ENCODE peak calls at places on chromosomes 1 and 21, in eight cellular contexts. One of them, this sample, is unnamed.

GRCh38 chr1:198300451-198300850 is 143.7 kb downstream of the NEK7 start:
- DNase-seq in right lobe of liver: no peak
- DNase-seq in adipocyte: no peak
- DNase-seq in SK-N-SH: no peak
- DNase-seq in tibial artery: no peak
- DNase-seq in heart right ventricle: no peak
- DNase-seq in spleen: no peak
- DNase-seq in effector memory CD4-positive, alpha-beta T cell: no peak
- DNase-seq in this sample: no peak

GRCh38 chr1:18719786-18720436 is 89.3 kb downstream of the PAX7 start:
- DNase-seq in right lobe of liver: no peak
- DNase-seq in adipocyte: no peak
- DNase-seq in SK-N-SH: no peak
- DNase-seq in tibial artery: no peak
- DNase-seq in heart right ventricle: no peak
- DNase-seq in spleen: no peak
- DNase-seq in effector memory CD4-positive, alpha-beta T cell: no peak
- DNase-seq in this sample: no peak

GRCh38 chr1:204213668-204214662 is at the start of gene GOLT1A:
- DNase-seq in right lobe of liver: peak; percentile 91
- DNase-seq in adipocyte: peak; percentile 86
- DNase-seq in SK-N-SH: peak; percentile 65
- DNase-seq in tibial artery: peak; percentile 78
- DNase-seq in heart right ventricle: peak; percentile 58
- DNase-seq in spleen: no peak
- DNase-seq in effector memory CD4-positive, alpha-beta T cell: no peak
- DNase-seq in this sample: peak; percentile 73

GRCh38 chr1:185044387-185044786 is 971 bp upstream of the RNF2 start:
- DNase-seq in right lobe of liver: no peak
- DNase-seq in adipocyte: no peak
- DNase-seq in SK-N-SH: no peak
- DNase-seq in tibial artery: no peak
- DNase-seq in heart right ventricle: no peak
- DNase-seq in spleen: no peak
- DNase-seq in effector memory CD4-positive, alpha-beta T cell: no peak
- DNase-seq in this sample: no peak

GRCh38 chr1:210246447-210246846 is 13.9 kb downstream of the SERTAD4 start:
- DNase-seq in right lobe of liver: no peak
- DNase-seq in adipocyte: peak; percentile 20
- DNase-seq in SK-N-SH: no peak
- DNase-seq in tibial artery: no peak
- DNase-seq in heart right ventricle: no peak
- DNase-seq in spleen: no peak
- DNase-seq in effector memory CD4-positive, alpha-beta T cell: no peak
- DNase-seq in this sample: no peak

GRCh38 chr1:179046808-179047636 is 21.3 kb downstream of the FAM20B start:
- DNase-seq in right lobe of liver: no peak
- DNase-seq in adipocyte: no peak
- DNase-seq in SK-N-SH: no peak
- DNase-seq in tibial artery: no peak
- DNase-seq in heart right ventricle: no peak
- DNase-seq in spleen: no peak
- DNase-seq in effector memory CD4-positive, alpha-beta T cell: no peak
- DNase-seq in this sample: no peak

GRCh38 chr1:10171995-10172669 is 38.2 kb upstream of the KIF1B start:
- DNase-seq in right lobe of liver: no peak
- DNase-seq in adipocyte: no peak
- DNase-seq in SK-N-SH: no peak
- DNase-seq in tibial artery: peak; percentile 20
- DNase-seq in heart right ventricle: no peak
- DNase-seq in spleen: no peak
- DNase-seq in effector memory CD4-positive, alpha-beta T cell: no peak
- DNase-seq in this sample: no peak

GRCh38 chr1:18784523-18784833 is 75.0 kb downstream of the TAS1R2 start:
- DNase-seq in right lobe of liver: no peak
- DNase-seq in adipocyte: no peak
- DNase-seq in SK-N-SH: no peak
- DNase-seq in tibial artery: no peak
- DNase-seq in heart right ventricle: no peak
- DNase-seq in spleen: no peak
- DNase-seq in effector memory CD4-positive, alpha-beta T cell: no peak
- DNase-seq in this sample: no peak

GRCh38 chr1:89615676-89616598 is 17.0 kb upstream of the LRRC8C start:
- DNase-seq in right lobe of liver: no peak
- DNase-seq in adipocyte: no peak
- DNase-seq in SK-N-SH: peak; percentile 63
- DNase-seq in tibial artery: no peak
- DNase-seq in heart right ventricle: no peak
- DNase-seq in spleen: no peak
- DNase-seq in effector memory CD4-positive, alpha-beta T cell: no peak
- DNase-seq in this sample: peak; percentile 57

GRCh38 chr1:86748622-86749373 is 44.4 kb downstream of the SH3GLB1 start:
- DNase-seq in right lobe of liver: no peak
- DNase-seq in adipocyte: no peak
- DNase-seq in SK-N-SH: no peak
- DNase-seq in tibial artery: no peak
- DNase-seq in heart right ventricle: no peak
- DNase-seq in spleen: no peak
- DNase-seq in effector memory CD4-positive, alpha-beta T cell: no peak
- DNase-seq in this sample: no peak

GRCh38 chr21:43262427-43262826 is 93.6 kb downstream of the CRYAA start:
- DNase-seq in right lobe of liver: no peak
- DNase-seq in adipocyte: peak; percentile 12
- DNase-seq in SK-N-SH: no peak
- DNase-seq in tibial artery: peak; percentile 62
- DNase-seq in heart right ventricle: no peak
- DNase-seq in spleen: peak; percentile 68
- DNase-seq in effector memory CD4-positive, alpha-beta T cell: no peak
- DNase-seq in this sample: peak; percentile 10

GRCh38 chr1:229410692-229411433 is 23.0 kb downstream of the ACTA1 start:
- DNase-seq in right lobe of liver: no peak
- DNase-seq in adipocyte: peak; percentile 71
- DNase-seq in SK-N-SH: peak; percentile 86
- DNase-seq in tibial artery: peak; percentile 89
- DNase-seq in heart right ventricle: peak; percentile 68
- DNase-seq in spleen: no peak
- DNase-seq in effector memory CD4-positive, alpha-beta T cell: no peak
- DNase-seq in this sample: peak; percentile 43

GRCh38 chr1:33641099-33641830 is 168.8 kb downstream of the ZSCAN20 start:
- DNase-seq in right lobe of liver: no peak
- DNase-seq in adipocyte: peak; percentile 15
- DNase-seq in SK-N-SH: no peak
- DNase-seq in tibial artery: no peak
- DNase-seq in heart right ventricle: no peak
- DNase-seq in spleen: no peak
- DNase-seq in effector memory CD4-positive, alpha-beta T cell: no peak
- DNase-seq in this sample: peak; percentile 4

GRCh38 chr1:93483606-93484005 is 35.7 kb downstream of the FNBP1L start:
- DNase-seq in right lobe of liver: no peak
- DNase-seq in adipocyte: no peak
- DNase-seq in SK-N-SH: no peak
- DNase-seq in tibial artery: no peak
- DNase-seq in heart right ventricle: no peak
- DNase-seq in spleen: no peak
- DNase-seq in effector memory CD4-positive, alpha-beta T cell: no peak
- DNase-seq in this sample: no peak

DNA sequence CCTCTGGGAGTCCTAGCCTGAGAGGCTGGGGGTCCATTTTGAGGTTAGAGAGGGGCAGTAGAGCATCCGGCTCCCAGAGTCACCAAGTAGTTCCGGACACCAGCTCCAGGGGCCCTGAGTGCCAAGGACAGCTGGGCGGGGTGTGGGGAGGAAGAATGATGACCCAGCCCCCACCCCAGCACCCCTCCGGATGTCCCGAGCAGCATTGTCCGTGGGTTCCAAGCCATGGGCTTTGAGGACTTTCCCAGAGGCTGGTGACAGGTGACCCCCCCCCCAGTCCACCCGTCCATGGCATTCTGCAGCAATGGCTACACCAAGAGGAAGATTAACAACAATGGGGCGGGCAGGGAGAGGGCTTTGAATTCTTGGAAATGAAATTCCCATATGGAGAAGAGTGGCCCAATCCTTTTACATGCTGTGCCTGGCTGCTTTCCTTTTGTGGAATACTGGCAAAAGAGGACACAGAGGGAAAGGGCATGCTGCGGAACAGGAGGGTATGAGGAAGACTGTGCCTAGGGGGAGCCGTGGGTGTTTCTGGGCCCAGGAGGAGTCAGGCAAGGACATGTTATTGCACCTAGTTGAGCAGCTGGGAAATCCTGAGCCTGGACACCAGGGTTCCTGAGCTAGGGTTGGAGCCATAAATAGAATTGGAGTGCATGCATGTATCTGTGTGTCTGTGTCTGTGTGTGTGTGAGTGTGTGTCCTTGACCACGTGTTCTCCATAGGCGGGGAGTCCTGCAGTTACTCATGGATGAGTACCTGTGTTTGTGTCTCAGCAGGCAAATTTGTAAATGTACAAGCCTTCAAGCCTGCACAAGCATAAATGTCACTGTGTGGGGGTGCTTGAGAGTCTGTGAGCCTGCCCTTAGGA is 953 bp downstream of the ATP1A2 start:
- DNase-seq in right lobe of liver: no peak
- DNase-seq in adipocyte: no peak
- DNase-seq in SK-N-SH: no peak
- DNase-seq in tibial artery: peak; percentile 82
- DNase-seq in heart right ventricle: no peak
- DNase-seq in spleen: no peak
- DNase-seq in effector memory CD4-positive, alpha-beta T cell: no peak
- DNase-seq in this sample: peak; percentile 91
- H3K4me3 ChIP-seq in right lobe of liver: no peak overlapping the region
- H3K4me3 ChIP-seq in adipocyte: no peak overlapping the region
- H3K4me3 ChIP-seq in SK-N-SH: no peak overlapping the region
- H3K4me3 ChIP-seq in tibial artery: peak overlapping the region; percentile 57
- H3K4me3 ChIP-seq in heart right ventricle: peak overlapping the region; percentile 51
- H3K4me3 ChIP-seq in spleen: no peak overlapping the region
- H3K4me3 ChIP-seq in effector memory CD4-positive, alpha-beta T cell: no peak overlapping the region
- H3K4me3 ChIP-seq in this sample: no peak overlapping the region

DNA sequence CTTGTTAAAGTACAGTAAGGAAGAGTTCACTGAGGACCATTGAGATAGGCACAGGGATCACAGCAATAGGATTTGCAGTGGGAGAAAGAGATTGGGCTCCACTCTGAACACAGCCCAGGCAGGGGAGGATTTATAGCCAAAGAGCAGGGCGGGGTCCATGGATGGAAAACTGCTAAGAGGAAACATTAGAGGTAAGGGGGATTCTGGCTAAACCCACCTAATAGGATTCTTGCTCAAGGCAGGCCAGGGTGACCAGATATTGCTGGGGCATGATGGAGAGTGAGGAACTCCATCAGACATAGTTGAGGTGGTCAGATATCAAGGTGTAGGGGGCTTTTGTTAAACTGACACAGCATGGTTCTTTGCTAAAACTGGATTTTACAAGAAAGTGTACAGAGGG is 372.8 kb downstream of the NPHP4 start:
- DNase-seq in right lobe of liver: no peak
- DNase-seq in adipocyte: no peak
- DNase-seq in SK-N-SH: no peak
- DNase-seq in tibial artery: no peak
- DNase-seq in heart right ventricle: no peak
- DNase-seq in spleen: no peak
- DNase-seq in effector memory CD4-positive, alpha-beta T cell: no peak
- DNase-seq in this sample: no peak
- H3K4me1 ChIP-seq in right lobe of liver: no peaks in the 10 kb centered on the region
- H3K4me1 ChIP-seq in adipocyte: peaks cover 14% of the 10 kb centered on the region
- H3K4me1 ChIP-seq in SK-N-SH: no peaks in the 10 kb centered on the region
- H3K4me1 ChIP-seq in tibial artery: no peaks in the 10 kb centered on the region
- H3K4me1 ChIP-seq in heart right ventricle: no peaks in the 10 kb centered on the region
- H3K4me1 ChIP-seq in spleen: no peaks in the 10 kb centered on the region
- H3K4me1 ChIP-seq in effector memory CD4-positive, alpha-beta T cell: no peaks in the 10 kb centered on the region
- H3K4me1 ChIP-seq in this sample: no peaks in the 10 kb centered on the region

GRCh38 chr1:205536759-205537361 is 32.4 kb downstream of the CDK18 start:
- DNase-seq in right lobe of liver: peak; percentile 35
- DNase-seq in adipocyte: no peak
- DNase-seq in SK-N-SH: no peak
- DNase-seq in tibial artery: peak; percentile 63
- DNase-seq in heart right ventricle: no peak
- DNase-seq in spleen: no peak
- DNase-seq in effector memory CD4-positive, alpha-beta T cell: no peak
- DNase-seq in this sample: no peak

GRCh38 chr1:205537386-205538018 is 33.0 kb downstream of the CDK18 start:
- DNase-seq in right lobe of liver: no peak
- DNase-seq in adipocyte: no peak
- DNase-seq in SK-N-SH: no peak
- DNase-seq in tibial artery: no peak
- DNase-seq in heart right ventricle: no peak
- DNase-seq in spleen: no peak
- DNase-seq in effector memory CD4-positive, alpha-beta T cell: no peak
- DNase-seq in this sample: no peak

GRCh38 chr1:205535866-205536758 is 31.6 kb downstream of the CDK18 start:
- DNase-seq in right lobe of liver: no peak
- DNase-seq in adipocyte: no peak
- DNase-seq in SK-N-SH: peak; percentile 4
- DNase-seq in tibial artery: peak; percentile 34
- DNase-seq in heart right ventricle: no peak
- DNase-seq in spleen: peak; percentile 20
- DNase-seq in effector memory CD4-positive, alpha-beta T cell: no peak
- DNase-seq in this sample: no peak

GRCh38 chr1:205541161-205541886 is 36.9 kb downstream of the CDK18 start:
- DNase-seq in right lobe of liver: no peak
- DNase-seq in adipocyte: no peak
- DNase-seq in SK-N-SH: no peak
- DNase-seq in tibial artery: no peak
- DNase-seq in heart right ventricle: no peak
- DNase-seq in spleen: no peak
- DNase-seq in effector memory CD4-positive, alpha-beta T cell: no peak
- DNase-seq in this sample: no peak

DNA sequence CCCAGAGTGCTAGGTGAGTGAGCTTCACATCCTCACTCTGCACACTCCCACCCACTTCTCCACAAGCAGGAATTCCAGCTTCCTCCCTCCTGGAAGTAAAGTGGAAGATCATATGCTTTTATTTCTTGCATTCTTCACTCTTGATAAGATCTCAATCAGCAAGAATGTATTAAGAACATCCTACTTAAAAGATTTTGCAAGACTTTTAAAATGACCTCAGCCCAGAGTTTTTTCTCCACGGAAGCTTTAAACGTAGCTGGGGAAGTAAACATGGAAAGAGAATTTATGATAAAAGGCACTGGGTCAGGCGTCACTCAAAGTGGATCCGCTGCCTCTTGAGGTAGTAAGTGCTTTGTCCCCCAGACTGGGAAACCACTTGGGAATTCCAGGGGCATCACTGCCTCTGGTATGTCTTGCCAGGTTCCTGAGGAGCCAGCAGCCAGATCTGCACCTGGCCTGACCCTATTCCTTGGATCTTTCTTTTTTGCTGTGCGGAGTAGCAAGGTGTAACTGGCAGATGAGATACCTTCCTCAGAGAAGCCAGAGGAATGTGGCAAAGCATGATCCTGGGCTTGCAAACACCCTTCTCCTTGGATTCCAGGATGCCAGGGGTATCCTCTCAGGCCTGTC is 33.9 kb downstream of the CDK18 start:
- DNase-seq in right lobe of liver: no peak
- DNase-seq in adipocyte: peak; percentile 45
- DNase-seq in SK-N-SH: no peak
- DNase-seq in tibial artery: no peak
- DNase-seq in heart right ventricle: no peak
- DNase-seq in spleen: no peak
- DNase-seq in effector memory CD4-positive, alpha-beta T cell: no peak
- DNase-seq in this sample: no peak
- H3K4me3 ChIP-seq in right lobe of liver: no peak overlapping the region
- H3K4me3 ChIP-seq in adipocyte: peak overlapping the region; percentile 6
- H3K4me3 ChIP-seq in SK-N-SH: no peak overlapping the region
- H3K4me3 ChIP-seq in tibial artery: no peak overlapping the region
- H3K4me3 ChIP-seq in heart right ventricle: no peak overlapping the region
- H3K4me3 ChIP-seq in spleen: no peak overlapping the region
- H3K4me3 ChIP-seq in effector memory CD4-positive, alpha-beta T cell: no peak overlapping the region
- H3K4me3 ChIP-seq in this sample: no peak overlapping the region

GRCh38 chr1:50568782-50569181 is 145.5 kb upstream of the DMRTA2 start:
- DNase-seq in right lobe of liver: no peak
- DNase-seq in adipocyte: no peak
- DNase-seq in SK-N-SH: no peak
- DNase-seq in tibial artery: no peak
- DNase-seq in heart right ventricle: no peak
- DNase-seq in spleen: no peak
- DNase-seq in effector memory CD4-positive, alpha-beta T cell: no peak
- DNase-seq in this sample: no peak
- H3K4me1 ChIP-seq in right lobe of liver: no peaks in the 10 kb centered on the region
- H3K4me1 ChIP-seq in adipocyte: no peaks in the 10 kb centered on the region
- H3K4me1 ChIP-seq in SK-N-SH: no peaks in the 10 kb centered on the region
- H3K4me1 ChIP-seq in tibial artery: no peaks in the 10 kb centered on the region
- H3K4me1 ChIP-seq in heart right ventricle: peaks cover 4% of the 10 kb centered on the region
- H3K4me1 ChIP-seq in spleen: no peaks in the 10 kb centered on the region
- H3K4me1 ChIP-seq in effector memory CD4-positive, alpha-beta T cell: no peaks in the 10 kb centered on the region
- H3K4me1 ChIP-seq in this sample: no peaks in the 10 kb centered on the region

This sample was measured in mammary epithelial cell.